ENCODE peak calls at places on chromosomes 4 and X, in six cellular contexts. A is sigmoid colon, D is endothelial cell of umbilical vein, W is GM12878, N is prostate gland, I is spleen. G is an unnamed sample.

GRCh38 chrX:100647095-100647494 is 3.1 kb downstream of the SRPX2 start:
- DNase-seq in A (no peak), D (peak; percentile 41), W (no peak), N (no peak), I (no peak), G (no peak)

GRCh38 chr4:151553874-151554273 is 144.9 kb downstream of the FHIP1A start:
- DNase-seq in A (no peak), D (no peak), W (no peak), N (no peak), I (no peak), G (peak; percentile 82)

GRCh38 chrX:43592597-43592996 is 63.5 kb upstream of the MAOA start:
- DNase-seq in A (no peak), D (no peak), W (no peak), N (peak; percentile 34), I (no peak), G (no peak)

GRCh38 chrX:16096131-16096530 is 27.2 kb upstream of the GRPR start:
- DNase-seq in A (no peak), D (no peak), W (no peak), N (no peak), I (no peak), G (no peak)

GRCh38 chr4:152243890-152244595 is 291.8 kb downstream of the FBXW7 start:
- DNase-seq in A (no peak), D (peak; percentile 98), W (no peak), N (no peak), I (no peak), G (no peak)

GRCh38 chr4:15779336-15779735 is 1.2 kb downstream of the CD38 start:
- DNase-seq in A (peak; percentile 71), D (peak; percentile 60), W (no peak), N (peak; percentile 43), I (no peak), G (peak; percentile 33)

GRCh38 chr4:26731342-26731741 is 129.3 kb upstream of the STIM2 start:
- DNase-seq in A (no peak), D (no peak), W (peak; percentile 13), N (no peak), I (no peak), G (no peak)

GRCh38 chr4:522911-523443 is 24.0 kb downstream of the PIGG start:
- DNase-seq in A (no peak), D (no peak), W (no peak), N (no peak), I (peak; percentile 35), G (no peak)

GRCh38 chr4:65502151-65502691 is 168.1 kb downstream of the EPHA5 start:
- DNase-seq in A (no peak), D (peak; percentile 26), W (no peak), N (no peak), I (no peak), G (no peak)

GRCh38 chr4:7805533-7806079 is 134.1 kb downstream of the AFAP1 start:
- DNase-seq in A (no peak), D (peak; percentile 94), W (no peak), N (peak; percentile 95), I (peak; percentile 51), G (no peak)

GRCh38 chr4:46844325-46844917 is 64.6 kb downstream of the COX7B2 start:
- DNase-seq in A (no peak), D (peak; percentile 64), W (peak; percentile 4), N (peak; percentile 5), I (no peak), G (peak; percentile 12)

GRCh38 chr4:124980276-124980752 is 267.8 kb upstream of the ANKRD50 start:
- DNase-seq in A (no peak), D (no peak), W (no peak), N (no peak), I (no peak), G (no peak)

GRCh38 chr4:123553279-123553678 is 156.7 kb downstream of the SPRY1 start:
- DNase-seq in A (no peak), D (no peak), W (no peak), N (no peak), I (no peak), G (no peak)

GRCh38 chr4:185238261-185238681 is 28.9 kb downstream of the SNX25 start:
- DNase-seq in A (no peak), D (no peak), W (no peak), N (no peak), I (no peak), G (no peak)

GRCh38 chr4:7043521-7044414 is 596 bp downstream of the TADA2B start:
- DNase-seq in A (peak; percentile 79), D (peak; percentile 70), W (no peak), N (peak; percentile 12), I (peak; percentile 94), G (peak; percentile 58)

GRCh38 chr4:8380511-8381415 is 59.8 kb downstream of the ACOX3 start:
- DNase-seq in A (no peak), D (no peak), W (no peak), N (no peak), I (no peak), G (no peak)

GRCh38 chr4:88006956-88007303 is 505 bp upstream of the PKD2 start:
- DNase-seq in A (peak; percentile 66), D (no peak), W (no peak), N (no peak), I (no peak), G (no peak)

GRCh38 chrX:33968611-33969010 is 163.5 kb downstream of the FAM47A start:
- DNase-seq in A (no peak), D (no peak), W (no peak), N (no peak), I (peak; percentile 44), G (no peak)

GRCh38 chr4:99201687-99202086 is 17.4 kb downstream of the ADH6 start:
- DNase-seq in A (no peak), D (no peak), W (no peak), N (no peak), I (no peak), G (no peak)

GRCh38 chr4:121736735-121737351 is 28.1 kb downstream of the SMIM43 start:
- DNase-seq in A (no peak), D (peak; percentile 52), W (no peak), N (peak; percentile 43), I (no peak), G (no peak)

GRCh38 chrX:50072110-50072509 is 128.7 kb downstream of the AKAP4 start:
- DNase-seq in A (no peak), D (no peak), W (no peak), N (no peak), I (no peak), G (no peak)

GRCh38 chrX:107978707-107979307 is 3.4 kb downstream of the TEX13B start:
- DNase-seq in A (no peak), D (peak; percentile 23), W (no peak), N (no peak), I (no peak), G (no peak)

GRCh38 chr4:20137176-20137575 is 114.5 kb upstream of the SLIT2 start:
- DNase-seq in A (no peak), D (no peak), W (no peak), N (no peak), I (no peak), G (no peak)

GRCh38 chrX:9390121-9390520 is 74.7 kb upstream of the TBL1X start:
- DNase-seq in A (no peak), D (no peak), W (no peak), N (no peak), I (no peak), G (no peak)

GRCh38 chr4:55078987-55079386 is 46.4 kb downstream of the KDR start:
- DNase-seq in A (no peak), D (peak; percentile 92), W (no peak), N (peak; percentile 6), I (no peak), G (no peak)

GRCh38 chr4:157824006-157824405 is 348.8 kb downstream of the GASK1B start:
- DNase-seq in A (no peak), D (no peak), W (no peak), N (no peak), I (no peak), G (no peak)

GRCh38 chrX:64580605-64581004 is 185.4 kb upstream of the MTMR8 start:
- DNase-seq in A (no peak), D (no peak), W (no peak), N (no peak), I (no peak), G (no peak)

GRCh38 chrX:154363706-154364439 is 10.6 kb downstream of the FLNA start:
- DNase-seq in A (no peak), D (no peak), W (no peak), N (no peak), I (no peak), G (no peak)
- TF ChIP-seq POLR2AphosphoS5 in A (peak; percentile 32), D (no peak), W (no peak), N (no peak), I (peak; percentile 35), G (no peak)

GRCh38 chr4:77861500-77861899 is 1.1 kb upstream of the MRPL1 start:
- DNase-seq in A (no peak), D (no peak), W (no peak), N (no peak), I (no peak), G (no peak)
- H3K4me3 ChIP-seq in A (peak overlapping the region; percentile 66), D (no peak overlapping the region), W (peak overlapping the region; percentile 78), N (peak overlapping the region; percentile 48), I (no peak overlapping the region), G (no peak overlapping the region)

GRCh38 chrX:45515262-45516215 is 314.9 kb upstream of the DIPK2B start:
- DNase-seq in A (peak; percentile 94), D (peak; percentile 67), W (no peak), N (peak; percentile 58), I (no peak), G (peak; percentile 43)
- TF ChIP-seq POLR2AphosphoS5 in A (peak; percentile 82), D (no peak), W (no peak), N (peak; percentile 65), I (no peak), G (peak; percentile 79)

GRCh38 chr4:169745291-169745690 is 12.5 kb downstream of the HPF1 start:
- DNase-seq in A (no peak), D (no peak), W (no peak), N (no peak), I (no peak), G (no peak)
- H3K4me3 ChIP-seq in A (no peak overlapping the region), D (no peak overlapping the region), W (no peak overlapping the region), N (no peak overlapping the region), I (no peak overlapping the region), G (no peak overlapping the region)

GRCh38 chrX:149937881-149938426 is 337 bp downstream of the EOLA2 start:
- DNase-seq in A (peak; percentile 71), D (no peak), W (no peak), N (no peak), I (peak; percentile 92), G (peak; percentile 19)
- TF ChIP-seq POLR2AphosphoS5 in A (no peak), D (no peak), W (peak; percentile 79), N (no peak), I (no peak), G (no peak)

GRCh38 chrX:40644175-40644574 is 3.2 kb downstream of the CXorf38 start:
- DNase-seq in A (no peak), D (peak; percentile 43), W (no peak), N (no peak), I (no peak), G (no peak)
- H3K4me3 ChIP-seq in A (peak overlapping the region; percentile 36), D (no peak overlapping the region), W (peak overlapping the region; percentile 47), N (no peak overlapping the region), I (peak overlapping the region; percentile 32), G (no peak overlapping the region)

G was measured in transverse colon.